ENCODE peak calls at places on chromosomes 3 and 15, in six cellular contexts. S, X, T, W, J and R are unnamed samples.

GRCh38 chr3:43268636-43269035 is 17.7 kb upstream of the SNRK start:
- DNase-seq in S (no peak), X (no peak), T (no peak), W (no peak), J (no peak), R (no peak)

GRCh38 chr3:185959609-185960517 is 22.0 kb upstream of the TRA2B start:
- DNase-seq in S (peak; percentile 82), X (no peak), T (no peak), W (no peak), J (no peak), R (no peak)

GRCh38 chr3:158742861-158743260 is 10.6 kb upstream of the RARRES1 start:
- DNase-seq in S (no peak), X (no peak), T (no peak), W (no peak), J (no peak), R (no peak)

GRCh38 chr3:134650431-134651346 is at the start of gene KY:
- DNase-seq in S (peak; percentile 19), X (peak; percentile 54), T (no peak), W (peak; percentile 60), J (no peak), R (no peak)

GRCh38 chr3:58306662-58307286 is 454 bp downstream of the HTD2 start:
- DNase-seq in S (peak; percentile 40), X (peak; percentile 30), T (no peak), W (peak; percentile 56), J (peak; percentile 34), R (no peak)

GRCh38 chr3:99789322-99789721 is 28.3 kb upstream of the CMSS1 start:
- DNase-seq in S (peak; percentile 47), X (no peak), T (no peak), W (no peak), J (no peak), R (no peak)

GRCh38 chr3:69081583-69082262 is 1.6 kb upstream of the UBA3 start:
- DNase-seq in S (peak; percentile 43), X (no peak), T (no peak), W (no peak), J (no peak), R (no peak)

GRCh38 chr3:15726043-15726442 is 71.7 kb downstream of the ANKRD28 start:
- DNase-seq in S (no peak), X (no peak), T (no peak), W (no peak), J (no peak), R (no peak)

GRCh38 chr3:119596392-119596791 is 1.3 kb upstream of the PLA1A start:
- DNase-seq in S (no peak), X (no peak), T (no peak), W (no peak), J (no peak), R (no peak)

GRCh38 chr3:4935347-4935746 is 43.9 kb upstream of the BHLHE40 start:
- DNase-seq in S (no peak), X (no peak), T (no peak), W (no peak), J (no peak), R (no peak)

DNA sequence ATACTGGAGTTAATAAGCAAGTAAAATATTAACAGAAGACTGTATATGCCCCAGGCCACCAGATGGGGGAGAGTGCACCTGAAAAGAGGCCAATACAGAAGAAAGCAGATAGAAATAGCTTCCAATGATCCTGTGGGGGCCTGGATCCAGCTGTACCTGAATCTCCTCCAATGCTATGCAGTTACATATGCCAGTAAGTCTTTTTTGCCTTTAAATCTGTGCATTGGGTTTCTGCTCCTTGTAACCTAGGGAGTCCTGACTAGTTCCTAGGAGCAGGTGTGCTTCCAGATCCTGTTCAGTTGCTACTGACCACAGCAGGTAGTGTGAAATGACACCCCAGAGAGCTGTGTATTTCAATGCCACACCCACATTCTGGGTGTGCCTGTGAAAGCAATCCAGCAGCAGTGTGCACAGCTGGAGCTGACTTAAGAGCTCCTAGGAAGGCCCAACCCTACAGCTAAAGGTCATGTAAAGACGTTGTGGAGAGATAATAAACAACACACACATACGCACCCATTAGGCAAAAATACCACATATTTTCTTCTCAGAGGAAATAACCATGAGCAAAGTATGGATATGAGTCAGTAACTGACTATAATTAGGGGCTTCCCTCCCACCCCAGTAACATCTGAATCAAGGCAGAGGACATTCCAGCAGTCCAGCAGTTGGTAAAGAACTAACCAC is 62.2 kb upstream of the AKAP13 start:
- DNase-seq in S (peak; percentile 75), X (peak; percentile 38), T (no peak), W (no peak), J (peak; percentile 38), R (no peak)
- TF ChIP-seq CTCF in S (no peak), X (no peak), T (peak; percentile 19), W (no peak), J (no peak), R (peak; percentile 39)

GRCh38 chr15:41971893-41972340 is 440 bp downstream of the EHD4 start:
- DNase-seq in S (no peak), X (peak; percentile 27), T (no peak), W (no peak), J (peak; percentile 26), R (no peak)
- H3K4me1 ChIP-seq in S (peaks cover 13% of the 10 kb centered on the region), X (peaks cover 48% of the 10 kb centered on the region), T (peaks cover 12% of the 10 kb centered on the region), W (peaks cover 52% of the 10 kb centered on the region), J (peaks cover 21% of the 10 kb centered on the region), R (peaks cover 41% of the 10 kb centered on the region)

GRCh38 chr15:77063249-77063648 is 7.7 kb downstream of the TSPAN3 start:
- DNase-seq in S (no peak), X (no peak), T (no peak), W (no peak), J (no peak), R (no peak)

GRCh38 chr15:77058468-77058867 is 12.4 kb downstream of the TSPAN3 start:
- DNase-seq in S (no peak), X (no peak), T (no peak), W (no peak), J (no peak), R (no peak)

GRCh38 chr15:77059761-77060345 is 11.1 kb downstream of the TSPAN3 start:
- DNase-seq in S (no peak), X (no peak), T (no peak), W (no peak), J (no peak), R (no peak)

GRCh38 chr15:77057650-77058049 is 13.3 kb downstream of the TSPAN3 start:
- DNase-seq in S (no peak), X (no peak), T (no peak), W (no peak), J (no peak), R (no peak)

DNA sequence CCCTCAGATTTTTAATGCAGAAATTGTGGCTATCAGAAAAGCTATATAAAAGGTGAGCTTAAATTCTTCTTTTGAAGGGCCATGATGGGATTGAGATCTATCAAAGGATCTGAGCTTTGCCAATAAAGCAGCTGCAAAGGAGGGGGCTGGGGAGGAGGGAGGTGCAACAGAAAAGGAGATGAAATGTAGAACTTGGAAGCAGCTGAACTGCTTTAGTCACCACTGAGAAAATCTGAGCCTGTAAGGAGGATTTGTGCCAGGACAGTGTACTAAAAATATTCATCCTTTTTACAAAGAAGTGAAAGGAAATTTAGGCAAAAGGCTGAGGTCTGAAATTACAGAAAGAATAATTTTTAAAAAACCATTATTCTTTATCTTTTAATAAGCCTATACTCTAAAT is 10.3 kb downstream of the TSPAN3 start:
- DNase-seq in S (no peak), X (no peak), T (no peak), W (no peak), J (no peak), R (no peak)
- H3K4me3 ChIP-seq in S (no peak overlapping the region), X (no peak overlapping the region), T (no peak overlapping the region), W (no peak overlapping the region), J (no peak overlapping the region), R (no peak overlapping the region)

DNA sequence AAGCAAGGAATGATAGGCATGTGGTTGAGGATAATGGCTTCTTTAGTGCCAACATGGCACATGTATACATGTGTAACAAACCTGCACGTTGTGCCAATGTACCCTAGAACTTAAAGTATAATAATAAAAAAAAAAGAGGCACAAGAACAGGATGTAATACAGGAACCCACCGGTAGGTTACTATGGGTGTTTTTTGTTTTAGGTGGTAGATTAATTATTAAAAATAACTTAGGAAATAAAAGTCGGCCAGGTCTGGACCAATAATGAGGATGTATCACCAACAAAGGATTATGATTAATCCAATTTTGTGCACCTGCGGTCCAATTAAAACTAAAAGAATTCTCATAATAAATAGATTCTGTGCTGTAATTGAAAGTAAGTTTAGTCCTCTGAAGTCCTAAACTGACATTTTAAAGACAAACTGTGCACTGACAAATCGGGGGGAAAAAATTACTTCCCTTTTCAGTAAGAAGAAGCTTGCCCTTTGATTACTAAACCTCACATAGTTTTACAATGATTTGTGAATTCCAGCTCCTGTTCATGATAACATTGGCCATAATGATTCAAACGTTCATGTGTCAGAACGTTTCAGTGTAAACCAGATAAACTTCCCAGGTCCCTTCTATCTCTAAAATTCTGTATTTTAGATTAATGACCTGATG is 62.2 kb downstream of the CASR start:
- DNase-seq in S (peak; percentile 8), X (no peak), T (no peak), W (no peak), J (no peak), R (no peak)
- TF ChIP-seq CTCF in S (no peak), X (no peak), T (no peak), W (no peak), J (peak; percentile 28), R (no peak)

GRCh38 chr3:133296315-133296917 is 103.4 kb upstream of the BFSP2 start:
- DNase-seq in S (no peak), X (no peak), T (no peak), W (no peak), J (no peak), R (no peak)
- H3K4me1 ChIP-seq in S (no peaks in the 10 kb centered on the region), X (peaks cover 3% of the 10 kb centered on the region), T (peaks cover 3% of the 10 kb centered on the region), W (peaks cover 20% of the 10 kb centered on the region), J (no peaks in the 10 kb centered on the region), R (peaks cover 26% of the 10 kb centered on the region)

GRCh38 chr3:52202384-52203077 is 4.6 kb downstream of the ALAS1 start:
- DNase-seq in S (no peak), X (no peak), T (no peak), W (no peak), J (no peak), R (no peak)
- H3K4me3 ChIP-seq in S (no peak overlapping the region), X (no peak overlapping the region), T (no peak overlapping the region), W (no peak overlapping the region), J (no peak overlapping the region), R (no peak overlapping the region)